ENCODE peak calls at places on chromosomes 3 and 15, in ten cellular contexts. J is left colon; D is ELR; E is H7; X is activated T-cell treated with anti-CD3 and anti-CD28 coated beads for 4 hours; L is activated effector memory CD4-positive, alpha-beta T cell treated with anti-CD3 and anti-CD28 coated beads, Interleukin-2, amount 50 U/mL, for 16 hours; Q is CD8-positive, alpha-beta memory T cell; F is choroid plexus epithelial cell; N is NCI-H1417; V is NCI-H2081. U is an unnamed sample.

GRCh38 chr3:24128195-24129005 is 183.3 kb downstream of the NR1D2 start:
- DNase-seq in J (no peak), D (peak), E (no peak), X (no peak), L (no peak), Q (no peak), F (peak), N (no peak), V (peak), U (peak)

GRCh38 chr3:17129550-17129949 is 244.8 kb downstream of the PLCL2 start:
- DNase-seq in J (no peak), D (no peak), E (no peak), X (no peak), L (no peak), Q (no peak), F (no peak), N (no peak), V (no peak), U (no peak)

GRCh38 chr15:45118996-45119395 is 4.9 kb downstream of the DUOXA2 start:
- DNase-seq in J (no peak), D (no peak), E (no peak), X (no peak), L (no peak), Q (peak), F (no peak), N (no peak), V (no peak), U (no peak)

GRCh38 chr3:54900954-54901591 is 26.8 kb downstream of the LRTM1 start:
- DNase-seq in J (no peak), D (no peak), E (no peak), X (no peak), L (no peak), Q (no peak), F (peak), N (no peak), V (no peak), U (no peak)

GRCh38 chr15:82043726-82044372 is 2.0 kb downstream of the MEX3B start:
- DNase-seq in J (peak), D (peak), E (peak), X (no peak), L (no peak), Q (no peak), F (peak), N (peak), V (no peak), U (no peak)

GRCh38 chr3:89395441-89395840 is 288.0 kb downstream of the EPHA3 start:
- DNase-seq in J (no peak), D (no peak), E (no peak), X (no peak), L (no peak), Q (no peak), F (no peak), N (no peak), V (no peak), U (no peak)

GRCh38 chr3:16288664-16289063 is 23.7 kb downstream of the OXNAD1 start:
- DNase-seq in J (no peak), D (no peak), E (no peak), X (no peak), L (no peak), Q (no peak), F (no peak), N (no peak), V (no peak), U (no peak)

GRCh38 chr15:80174017-80174746 is 21.4 kb downstream of the FAH start:
- DNase-seq in J (no peak), D (peak), E (no peak), X (no peak), L (no peak), Q (no peak), F (peak), N (no peak), V (no peak), U (no peak)

GRCh38 chr15:20106026-20106425 is 435.6 kb downstream of the GOLGA6L6 start:
- DNase-seq in J (no peak), D (no peak), E (no peak), X (no peak), L (peak), Q (peak), F (no peak), N (no peak), V (no peak), U (no peak)

GRCh38 chr15:100713163-100713867 is 110.9 kb downstream of the ASB7 start:
- DNase-seq in J (no peak), D (peak), E (peak), X (no peak), L (no peak), Q (no peak), F (peak), N (no peak), V (no peak), U (no peak)

GRCh38 chr3:177377166-177377565 is 179.9 kb upstream of the TBL1XR1 start:
- DNase-seq in J (peak), D (no peak), E (no peak), X (no peak), L (no peak), Q (no peak), F (no peak), N (no peak), V (peak), U (no peak)

GRCh38 chr3:194872669-194872977 is 186.9 kb downstream of the FAM43A start:
- DNase-seq in J (no peak), D (peak), E (peak), X (no peak), L (no peak), Q (no peak), F (peak), N (no peak), V (no peak), U (no peak)

GRCh38 chr15:67803996-67804843 is 21.1 kb upstream of the SKOR1 start:
- DNase-seq in J (no peak), D (no peak), E (peak), X (no peak), L (peak), Q (no peak), F (peak), N (no peak), V (no peak), U (no peak)

GRCh38 chr3:139117136-139117675 is 72.5 kb upstream of the PRR23C start:
- DNase-seq in J (no peak), D (peak), E (no peak), X (no peak), L (no peak), Q (no peak), F (peak), N (no peak), V (no peak), U (no peak)

GRCh38 chr3:46693038-46693896 is at the start of gene ALS2CL:
- DNase-seq in J (peak), D (peak), E (peak), X (peak), L (peak), Q (peak), F (no peak), N (no peak), V (no peak), U (no peak)

GRCh38 chr15:62071711-62072308 is 5.0 kb downstream of the C2CD4A start:
- DNase-seq in J (no peak), D (peak), E (peak), X (no peak), L (no peak), Q (no peak), F (peak), N (peak), V (peak), U (peak)

GRCh38 chr3:32780735-32781210 is 37.0 kb upstream of the TRIM71 start:
- DNase-seq in J (peak), D (peak), E (peak), X (no peak), L (no peak), Q (no peak), F (peak), N (no peak), V (peak), U (no peak)

GRCh38 chr3:133455960-133456359 is 56.1 kb downstream of the BFSP2 start:
- DNase-seq in J (no peak), D (no peak), E (no peak), X (no peak), L (no peak), Q (no peak), F (no peak), N (no peak), V (no peak), U (no peak)